ENCODE peak calls at places on chromosomes 4 and X, in eight cellular contexts. One of them, this sample, is unnamed. For H3K4me1, the result is how much of the 10 kb centered on the place peaks cover.

GRCh38 chrX:107542500-107542899 is 85.8 kb upstream of the PRPS1 start:
- DNase-seq in vagina: no peak
- DNase-seq in suprapubic skin: no peak
- DNase-seq in Panc1: no peak
- DNase-seq in SK-N-SH: peak
- DNase-seq in K562: no peak
- DNase-seq in upper lobe of left lung: no peak
- DNase-seq in spleen: no peak
- DNase-seq in this sample: no peak

GRCh38 chr4:113531572-113531971 is 230.0 kb downstream of the CAMK2D start:
- DNase-seq in SK-N-SH: no peak
- DNase-seq in suprapubic skin: no peak
- DNase-seq in Panc1: no peak
- DNase-seq in spleen: no peak
- DNase-seq in vagina: no peak
- DNase-seq in upper lobe of left lung: no peak
- DNase-seq in K562: no peak
- DNase-seq in this sample: no peak

GRCh38 chr4:55947254-55947882 is 1.4 kb upstream of the CEP135 start:
- DNase-seq in Panc1: peak
- DNase-seq in upper lobe of left lung: no peak
- DNase-seq in SK-N-SH: no peak
- DNase-seq in vagina: no peak
- DNase-seq in K562: no peak
- DNase-seq in spleen: no peak
- DNase-seq in suprapubic skin: no peak
- DNase-seq in this sample: no peak

GRCh38 chr4:13481569-13481968 is 2.6 kb downstream of the RAB28 start:
- DNase-seq in SK-N-SH: no peak
- DNase-seq in K562: no peak
- DNase-seq in suprapubic skin: no peak
- DNase-seq in Panc1: no peak
- DNase-seq in vagina: no peak
- DNase-seq in spleen: no peak
- DNase-seq in upper lobe of left lung: no peak
- DNase-seq in this sample: no peak

GRCh38 chrX:36957425-36958328 is 50.5 kb upstream of the FAM47C start:
- DNase-seq in K562: no peak
- DNase-seq in suprapubic skin: no peak
- DNase-seq in SK-N-SH: peak
- DNase-seq in spleen: no peak
- DNase-seq in Panc1: no peak
- DNase-seq in upper lobe of left lung: peak
- DNase-seq in vagina: no peak
- DNase-seq in this sample: no peak

GRCh38 chr4:140094701-140095420 is 59.1 kb downstream of the MAML3 start:
- DNase-seq in Panc1: no peak
- DNase-seq in K562: no peak
- DNase-seq in suprapubic skin: peak
- DNase-seq in spleen: peak
- DNase-seq in vagina: no peak
- DNase-seq in upper lobe of left lung: peak
- DNase-seq in SK-N-SH: peak
- DNase-seq in this sample: peak

GRCh38 chr4:6282247-6282646 is 12.6 kb downstream of the WFS1 start:
- DNase-seq in SK-N-SH: no peak
- DNase-seq in upper lobe of left lung: no peak
- DNase-seq in K562: no peak
- DNase-seq in vagina: no peak
- DNase-seq in suprapubic skin: no peak
- DNase-seq in Panc1: no peak
- DNase-seq in spleen: no peak
- DNase-seq in this sample: no peak

GRCh38 chr4:4555916-4556315 is 14.1 kb upstream of the STX18 start:
- DNase-seq in spleen: no peak
- DNase-seq in K562: no peak
- DNase-seq in upper lobe of left lung: no peak
- DNase-seq in Panc1: no peak
- DNase-seq in SK-N-SH: no peak
- DNase-seq in suprapubic skin: no peak
- DNase-seq in vagina: no peak
- DNase-seq in this sample: no peak

GRCh38 chr4:22476011-22476410 is 39.9 kb downstream of the ADGRA3 start:
- DNase-seq in upper lobe of left lung: no peak
- DNase-seq in spleen: no peak
- DNase-seq in Panc1: no peak
- DNase-seq in K562: no peak
- DNase-seq in suprapubic skin: no peak
- DNase-seq in vagina: no peak
- DNase-seq in SK-N-SH: no peak
- DNase-seq in this sample: no peak

GRCh38 chr4:22473268-22473667 is 42.6 kb downstream of the ADGRA3 start:
- DNase-seq in upper lobe of left lung: no peak
- DNase-seq in Panc1: no peak
- DNase-seq in vagina: no peak
- DNase-seq in spleen: no peak
- DNase-seq in suprapubic skin: no peak
- DNase-seq in K562: no peak
- DNase-seq in SK-N-SH: no peak
- DNase-seq in this sample: no peak

GRCh38 chr4:22477136-22477793 is 38.6 kb downstream of the ADGRA3 start:
- DNase-seq in SK-N-SH: no peak
- DNase-seq in spleen: no peak
- DNase-seq in upper lobe of left lung: no peak
- DNase-seq in Panc1: no peak
- DNase-seq in suprapubic skin: no peak
- DNase-seq in vagina: no peak
- DNase-seq in K562: no peak
- DNase-seq in this sample: no peak

GRCh38 chr4:22471999-22472434 is 43.8 kb downstream of the ADGRA3 start:
- DNase-seq in suprapubic skin: no peak
- DNase-seq in spleen: no peak
- DNase-seq in Panc1: no peak
- DNase-seq in upper lobe of left lung: no peak
- DNase-seq in SK-N-SH: no peak
- DNase-seq in K562: no peak
- DNase-seq in vagina: no peak
- DNase-seq in this sample: no peak

DNA sequence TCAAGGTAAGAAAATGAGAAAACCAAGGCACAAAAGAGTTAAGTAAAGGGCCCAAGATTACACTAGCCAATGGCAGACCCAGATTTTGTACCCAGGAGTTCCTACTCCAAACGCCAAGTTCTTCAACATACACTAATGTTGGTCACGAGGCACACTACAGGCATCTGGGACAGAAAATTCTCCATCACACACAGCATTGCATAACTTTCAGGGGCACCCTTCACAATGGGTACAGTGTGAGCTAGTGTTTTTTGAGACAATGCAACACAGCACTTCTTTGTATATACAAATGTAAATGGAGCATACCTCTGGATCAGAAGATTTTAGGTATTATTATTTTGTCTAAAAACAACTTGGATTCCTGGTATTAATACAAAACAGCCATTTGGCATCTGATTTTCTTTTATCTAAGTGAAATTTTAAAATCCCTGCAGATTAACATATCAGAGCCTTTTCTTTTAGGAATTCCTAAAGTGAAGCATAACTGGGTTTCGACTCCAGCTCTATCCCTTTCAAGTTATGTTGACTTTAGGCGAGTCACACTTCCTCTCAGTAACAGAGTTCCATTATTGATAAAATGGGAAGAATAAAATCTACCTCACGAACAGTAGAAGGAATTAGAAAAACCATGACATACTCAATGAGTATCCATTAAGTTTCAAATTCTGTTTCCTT is 41.1 kb downstream of the ADGRA3 start:
- DNase-seq in K562: no peak
- DNase-seq in SK-N-SH: no peak
- DNase-seq in Panc1: no peak
- DNase-seq in spleen: no peak
- DNase-seq in vagina: no peak
- DNase-seq in suprapubic skin: no peak
- DNase-seq in upper lobe of left lung: no peak
- DNase-seq in this sample: no peak
- H3K27ac ChIP-seq in K562: no peak
- H3K27ac ChIP-seq in SK-N-SH: no peak
- H3K27ac ChIP-seq in Panc1: peak
- H3K27ac ChIP-seq in spleen: no peak
- H3K27ac ChIP-seq in vagina: no peak
- H3K27ac ChIP-seq in suprapubic skin: no peak
- H3K27ac ChIP-seq in upper lobe of left lung: no peak
- H3K27ac ChIP-seq in this sample: no peak

GRCh38 chr4:67721770-67722597 is 21.0 kb upstream of the UBA6 start:
- DNase-seq in SK-N-SH: no peak
- DNase-seq in Panc1: no peak
- DNase-seq in upper lobe of left lung: no peak
- DNase-seq in K562: peak
- DNase-seq in suprapubic skin: no peak
- DNase-seq in spleen: no peak
- DNase-seq in vagina: no peak
- DNase-seq in this sample: no peak
- TF ChIP-seq POLR2AphosphoS5 in SK-N-SH: no peak
- TF ChIP-seq POLR2AphosphoS5 in Panc1: no peak
- TF ChIP-seq POLR2AphosphoS5 in upper lobe of left lung: no peak
- TF ChIP-seq POLR2AphosphoS5 in K562: peak
- TF ChIP-seq POLR2AphosphoS5 in suprapubic skin: no peak
- TF ChIP-seq POLR2AphosphoS5 in spleen: no peak
- TF ChIP-seq POLR2AphosphoS5 in vagina: no peak
- TF ChIP-seq POLR2AphosphoS5 in this sample: no peak

DNA sequence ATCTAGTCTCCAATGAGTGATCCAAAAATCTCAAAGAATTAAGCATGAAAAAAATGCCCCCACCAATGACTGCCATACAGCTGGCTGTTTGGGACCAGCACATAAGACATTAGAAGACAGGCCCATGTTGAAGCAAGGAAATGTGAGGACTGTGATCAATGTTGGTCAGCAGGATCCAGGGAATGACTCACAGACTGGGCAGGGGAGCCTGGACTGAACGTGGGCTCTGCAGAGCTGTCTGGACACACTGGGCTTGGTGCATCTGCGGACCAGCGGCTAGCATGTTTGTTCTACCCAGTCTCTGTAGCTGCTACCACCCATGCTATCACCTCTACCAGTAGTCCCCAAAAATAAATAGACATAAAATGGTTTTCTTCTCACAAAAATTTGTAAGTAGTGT is 108.6 kb downstream of the PALLD start:
- DNase-seq in vagina: no peak
- DNase-seq in spleen: no peak
- DNase-seq in K562: no peak
- DNase-seq in suprapubic skin: no peak
- DNase-seq in SK-N-SH: no peak
- DNase-seq in Panc1: no peak
- DNase-seq in upper lobe of left lung: no peak
- DNase-seq in this sample: no peak
- H3K4me1 ChIP-seq in vagina: under half
- H3K4me1 ChIP-seq in spleen: under half
- H3K4me1 ChIP-seq in K562: under half
- H3K4me1 ChIP-seq in suprapubic skin: under half
- H3K4me1 ChIP-seq in SK-N-SH: under half
- H3K4me1 ChIP-seq in Panc1: under half
- H3K4me1 ChIP-seq in upper lobe of left lung: under half
- H3K4me1 ChIP-seq in this sample: under half

GRCh38 chrX:73213734-73214133 is 917 bp downstream of the NAP1L2 start:
- DNase-seq in suprapubic skin: no peak
- DNase-seq in K562: no peak
- DNase-seq in SK-N-SH: no peak
- DNase-seq in vagina: no peak
- DNase-seq in Panc1: no peak
- DNase-seq in spleen: no peak
- DNase-seq in upper lobe of left lung: no peak
- DNase-seq in this sample: no peak
- H3K27ac ChIP-seq in suprapubic skin: no peak
- H3K27ac ChIP-seq in K562: no peak
- H3K27ac ChIP-seq in SK-N-SH: no peak
- H3K27ac ChIP-seq in vagina: peak
- H3K27ac ChIP-seq in Panc1: no peak
- H3K27ac ChIP-seq in spleen: no peak
- H3K27ac ChIP-seq in upper lobe of left lung: no peak
- H3K27ac ChIP-seq in this sample: peak

DNA sequence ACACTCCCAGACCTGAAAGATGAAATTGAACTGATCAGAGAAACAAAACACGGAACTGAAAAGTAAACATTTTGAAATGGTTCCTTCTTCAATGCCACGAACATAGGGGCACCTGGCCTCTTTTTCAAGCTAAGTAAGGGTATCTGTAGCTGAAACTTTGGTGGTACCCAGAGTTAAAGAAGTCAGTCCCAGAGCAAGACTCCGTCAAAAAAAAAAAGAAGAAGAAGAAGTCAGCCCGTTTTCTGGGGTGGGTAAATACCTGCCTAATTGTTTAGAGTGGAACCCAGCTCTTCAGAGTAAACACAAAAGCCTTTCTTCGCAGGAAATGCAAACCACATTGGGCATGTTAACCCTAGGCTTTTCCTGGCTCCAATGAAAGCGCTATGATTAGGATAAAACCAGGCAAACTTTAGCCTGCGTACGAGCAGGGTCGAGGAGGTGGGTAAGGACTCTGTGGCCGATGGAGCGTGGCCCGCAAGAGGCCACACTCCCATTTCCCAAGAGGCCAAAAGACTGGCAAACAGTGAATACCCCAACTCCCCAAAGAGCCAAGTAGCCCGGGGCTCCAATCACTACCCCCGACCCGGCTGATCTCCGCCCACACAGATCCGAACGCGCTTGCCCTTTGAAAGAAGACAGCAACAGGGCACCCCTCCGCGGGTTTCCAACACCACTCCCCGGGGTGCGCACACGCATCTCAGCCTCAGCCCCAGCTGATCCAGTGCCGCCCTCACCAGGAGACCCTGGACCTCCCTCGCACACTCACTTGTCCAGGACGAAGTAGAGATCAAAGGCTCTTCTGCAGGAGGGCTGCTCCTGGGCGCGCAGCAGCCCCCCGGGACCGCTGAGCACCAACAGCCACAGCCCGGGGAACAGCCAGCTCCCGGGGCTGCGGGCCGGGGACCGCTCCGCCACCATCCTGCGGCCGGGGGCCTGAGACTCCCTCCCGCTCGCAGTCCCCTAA is 1.1 kb downstream of the ANTXR2 start:
- DNase-seq in upper lobe of left lung: peak
- DNase-seq in K562: peak
- DNase-seq in vagina: no peak
- DNase-seq in suprapubic skin: peak
- DNase-seq in spleen: peak
- DNase-seq in Panc1: no peak
- DNase-seq in SK-N-SH: no peak
- DNase-seq in this sample: peak
- TF ChIP-seq POLR2AphosphoS5 in upper lobe of left lung: no peak
- TF ChIP-seq POLR2AphosphoS5 in K562: no peak
- TF ChIP-seq POLR2AphosphoS5 in vagina: no peak
- TF ChIP-seq POLR2AphosphoS5 in suprapubic skin: no peak
- TF ChIP-seq POLR2AphosphoS5 in spleen: no peak
- TF ChIP-seq POLR2AphosphoS5 in Panc1: no peak
- TF ChIP-seq POLR2AphosphoS5 in SK-N-SH: no peak
- TF ChIP-seq POLR2AphosphoS5 in this sample: no peak

GRCh38 chr4:1711055-1711905 is 839 bp downstream of the SLBP start:
- DNase-seq in Panc1: no peak
- DNase-seq in suprapubic skin: no peak
- DNase-seq in K562: peak
- DNase-seq in vagina: no peak
- DNase-seq in upper lobe of left lung: peak
- DNase-seq in spleen: no peak
- DNase-seq in SK-N-SH: no peak
- DNase-seq in this sample: no peak
- H3K4me1 ChIP-seq in Panc1: under half
- H3K4me1 ChIP-seq in suprapubic skin: half or more
- H3K4me1 ChIP-seq in K562: under half
- H3K4me1 ChIP-seq in vagina: half or more
- H3K4me1 ChIP-seq in upper lobe of left lung: under half
- H3K4me1 ChIP-seq in spleen: half or more
- H3K4me1 ChIP-seq in SK-N-SH: under half
- H3K4me1 ChIP-seq in this sample: under half